ENCODE peak calls at places on chromosomes 7 and 10, in four cellular contexts. One of them, this sample, is unnamed.

GRCh38 chr7:106070201-106070551 is 41.9 kb downstream of the SYPL1 start:
- DNase-seq in GM12865: no peak
- DNase-seq in GF-D8: no peak
- DNase-seq in choroid plexus epithelial cell: no peak
- DNase-seq in this sample: no peak

GRCh38 chr10:80318742-80319141 is 29.3 kb upstream of the MAT1A start:
- DNase-seq in GF-D8: no peak
- DNase-seq in choroid plexus epithelial cell: no peak
- DNase-seq in GM12865: no peak
- DNase-seq in this sample: no peak

GRCh38 chr10:127887497-127888415 is 5.0 kb downstream of the CLRN3 start:
- DNase-seq in GF-D8: no peak
- DNase-seq in choroid plexus epithelial cell: no peak
- DNase-seq in GM12865: no peak
- DNase-seq in this sample: no peak

GRCh38 chr10:104170610-104171269 is 48.8 kb downstream of the SFR1 start:
- DNase-seq in choroid plexus epithelial cell: no peak
- DNase-seq in GF-D8: no peak
- DNase-seq in GM12865: no peak
- DNase-seq in this sample: no peak

GRCh38 chr10:30984563-30985328 is 46.9 kb downstream of the ZNF438 start:
- DNase-seq in GF-D8: peak
- DNase-seq in GM12865: no peak
- DNase-seq in choroid plexus epithelial cell: peak
- DNase-seq in this sample: no peak

GRCh38 chr10:124106241-124106905 is 13.0 kb upstream of the CHST15 start:
- DNase-seq in GM12865: peak
- DNase-seq in GF-D8: no peak
- DNase-seq in choroid plexus epithelial cell: peak
- DNase-seq in this sample: no peak

GRCh38 chr10:115771755-115772154 is 501.3 kb downstream of the GFRA1 start:
- DNase-seq in GF-D8: no peak
- DNase-seq in GM12865: no peak
- DNase-seq in choroid plexus epithelial cell: no peak
- DNase-seq in this sample: no peak

GRCh38 chr10:71582019-71582418 is 137.6 kb downstream of the C10orf105 start:
- DNase-seq in GM12865: peak
- DNase-seq in choroid plexus epithelial cell: peak
- DNase-seq in GF-D8: no peak
- DNase-seq in this sample: peak

GRCh38 chr10:129405389-129405788 is 61.7 kb upstream of the MGMT start:
- DNase-seq in choroid plexus epithelial cell: no peak
- DNase-seq in GM12865: no peak
- DNase-seq in GF-D8: no peak
- DNase-seq in this sample: no peak

GRCh38 chr7:33926535-33926934 is 21.2 kb downstream of the BMPER start:
- DNase-seq in choroid plexus epithelial cell: peak
- DNase-seq in GF-D8: no peak
- DNase-seq in GM12865: no peak
- DNase-seq in this sample: no peak

GRCh38 chr7:12893292-12893691 is 205.9 kb downstream of the ARL4A start:
- DNase-seq in GM12865: no peak
- DNase-seq in choroid plexus epithelial cell: no peak
- DNase-seq in GF-D8: no peak
- DNase-seq in this sample: no peak

GRCh38 chr10:11260136-11260535 is 242.5 kb downstream of the CELF2 start:
- DNase-seq in GM12865: no peak
- DNase-seq in choroid plexus epithelial cell: no peak
- DNase-seq in GF-D8: no peak
- DNase-seq in this sample: no peak